ENCODE peak calls at places on chromosomes 1 and 21, in six cellular contexts. K is H1, O is H9, A is neuronal stem cell, V is IMR-90, Y is mesenchymal stem cell. J is an unnamed sample.

GRCh38 chr1:41331546-41331917 is 29.7 kb upstream of the FOXO6 start:
- DNase-seq in K (no peak), O (no peak), A (no peak), V (no peak), Y (no peak), J (no peak)

GRCh38 chr1:104671684-104672353 is 922.1 kb downstream of the AMY1C start:
- DNase-seq in K (no peak), O (no peak), A (no peak), V (no peak), Y (no peak), J (no peak)

GRCh38 chr21:31293986-31294385 is 50.1 kb downstream of the TIAM1 start:
- DNase-seq in K (no peak), O (no peak), A (peak; percentile 6), V (peak; percentile 94), Y (peak; percentile 81), J (peak; percentile 72)

GRCh38 chr1:24138481-24139158 is 4.3 kb downstream of the IL22RA1 start:
- DNase-seq in K (no peak), O (no peak), A (no peak), V (no peak), Y (no peak), J (no peak)

GRCh38 chr1:40404670-40405462 is 31.3 kb downstream of the SMAP2 start:
- DNase-seq in K (no peak), O (no peak), A (peak; percentile 31), V (peak; percentile 79), Y (peak; percentile 69), J (peak; percentile 78)

GRCh38 chr1:244964112-244964971 is 100.0 kb upstream of the HNRNPU start:
- DNase-seq in K (no peak), O (no peak), A (peak; percentile 9), V (peak; percentile 90), Y (peak; percentile 90), J (peak; percentile 77)

GRCh38 chr1:76198452-76198851 is 123.9 kb downstream of the ST6GALNAC3 start:
- DNase-seq in K (no peak), O (no peak), A (no peak), V (no peak), Y (no peak), J (no peak)

GRCh38 chr1:158045639-158046038 is 52.2 kb downstream of the KIRREL1 start:
- DNase-seq in K (no peak), O (no peak), A (peak; percentile 39), V (peak; percentile 90), Y (peak; percentile 67), J (no peak)

GRCh38 chr1:202107321-202107761 is 15.4 kb upstream of the GPR37L1 start:
- DNase-seq in K (no peak), O (no peak), A (no peak), V (no peak), Y (no peak), J (no peak)

GRCh38 chr1:22121421-22121911 is 21.4 kb downstream of the WNT4 start:
- DNase-seq in K (no peak), O (peak; percentile 69), A (no peak), V (no peak), Y (no peak), J (no peak)

GRCh38 chr1:17023573-17023972 is 11.8 kb upstream of the ATP13A2 start:
- DNase-seq in K (no peak), O (no peak), A (no peak), V (no peak), Y (no peak), J (no peak)
- H3K9ac ChIP-seq in K (no peak overlapping the region), O (no peak overlapping the region), A (no peak overlapping the region), V (no peak overlapping the region), Y (no peak overlapping the region), J (no peak overlapping the region)

DNA sequence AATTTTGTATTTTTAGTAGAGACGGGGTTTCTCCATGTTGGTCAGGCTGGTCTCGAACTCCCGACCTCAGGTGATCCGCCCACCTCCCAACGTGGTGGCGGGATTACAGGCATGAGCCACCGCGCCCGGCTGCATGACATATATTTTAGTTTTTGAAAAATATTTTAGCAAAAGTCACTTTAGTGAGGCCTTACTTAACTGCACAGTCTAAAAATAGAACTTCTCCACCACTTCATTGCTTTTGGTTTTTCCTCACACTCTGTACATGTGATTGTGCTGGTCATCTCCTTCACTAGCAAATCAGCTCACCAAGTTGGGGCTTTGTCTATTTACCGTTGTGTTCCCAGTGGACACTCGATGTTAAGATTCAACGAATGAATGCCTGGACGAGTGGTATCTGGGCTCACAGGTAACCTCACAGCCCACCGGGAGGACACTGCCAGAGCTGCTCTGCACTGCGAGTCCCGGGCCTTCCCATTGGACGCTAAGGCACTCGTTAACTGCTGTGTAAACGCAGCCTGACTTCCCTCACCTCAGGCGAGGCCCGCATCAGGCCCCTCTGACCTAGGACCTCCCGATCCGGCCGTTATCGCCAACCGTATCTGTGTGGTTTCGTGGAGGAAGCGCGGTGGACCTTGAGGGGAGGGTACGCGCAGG is 14.0 kb upstream of the ZNF692 start:
- DNase-seq in K (peak; percentile 80), O (peak; percentile 91), A (peak; percentile 68), V (peak; percentile 66), Y (peak; percentile 90), J (peak; percentile 89)
- H3K9me3 ChIP-seq in K (no peaks in the 10 kb centered on the region), O (no peaks in the 10 kb centered on the region), A (no peaks in the 10 kb centered on the region), V (no peaks in the 10 kb centered on the region), Y (no peaks in the 10 kb centered on the region), J (no peaks in the 10 kb centered on the region)

DNA sequence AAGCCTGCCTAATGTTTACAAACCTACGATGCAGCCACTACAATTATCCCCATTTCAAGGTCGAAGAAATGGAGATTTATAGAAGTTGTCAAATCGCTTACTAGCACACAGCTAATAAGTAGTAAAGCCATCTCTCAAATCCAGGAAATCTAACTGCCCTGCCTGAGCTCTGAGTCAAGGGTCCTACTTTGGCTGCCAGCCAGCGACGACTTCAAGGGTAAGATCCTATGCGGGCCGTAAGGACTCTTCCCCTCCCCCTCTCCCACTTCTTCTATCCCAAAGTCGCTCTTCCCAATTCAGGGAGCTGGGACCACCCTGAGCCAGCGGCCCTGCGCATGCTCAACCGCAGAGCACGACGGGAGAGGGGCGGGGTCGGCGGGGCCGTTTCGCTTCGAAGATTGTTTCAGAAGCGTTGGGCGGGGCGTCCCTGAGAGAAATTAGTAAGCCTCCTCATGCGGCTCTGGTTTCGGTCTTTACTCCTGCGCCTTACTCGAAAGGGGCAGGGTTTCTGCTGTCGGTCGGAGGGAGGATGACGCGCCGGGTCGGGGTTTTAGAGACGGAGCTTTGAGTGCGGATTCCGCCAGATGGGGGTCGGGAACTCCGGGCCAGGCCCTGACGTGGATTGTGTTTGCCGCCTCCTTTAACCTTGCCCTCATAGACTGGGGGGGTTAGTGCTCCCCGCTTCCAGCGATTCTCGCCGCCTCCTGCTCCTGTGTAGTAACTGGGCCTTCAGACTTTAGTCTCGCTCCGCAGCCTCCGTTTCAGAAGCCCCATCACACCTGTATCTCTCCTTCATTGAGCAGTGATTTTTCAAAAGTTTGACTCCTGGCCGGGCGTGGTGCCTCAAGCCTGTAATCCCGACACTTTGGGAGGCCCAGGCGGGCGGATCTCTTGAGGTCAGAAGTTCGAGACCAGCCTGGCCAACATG is at the start of gene ZMYM1:
- DNase-seq in K (peak; percentile 93), O (peak; percentile 95), A (peak; percentile 86), V (peak; percentile 83), Y (peak; percentile 92), J (peak; percentile 90)
- H4K8ac ChIP-seq in K (peak within 1 kb of the TSS; percentile 95), O (no peak within 1 kb of the TSS), A (no peak within 1 kb of the TSS), V (peak within 1 kb of the TSS; percentile 100), Y (peak within 1 kb of the TSS; percentile 99), J (peak within 1 kb of the TSS; percentile 99)

DNA sequence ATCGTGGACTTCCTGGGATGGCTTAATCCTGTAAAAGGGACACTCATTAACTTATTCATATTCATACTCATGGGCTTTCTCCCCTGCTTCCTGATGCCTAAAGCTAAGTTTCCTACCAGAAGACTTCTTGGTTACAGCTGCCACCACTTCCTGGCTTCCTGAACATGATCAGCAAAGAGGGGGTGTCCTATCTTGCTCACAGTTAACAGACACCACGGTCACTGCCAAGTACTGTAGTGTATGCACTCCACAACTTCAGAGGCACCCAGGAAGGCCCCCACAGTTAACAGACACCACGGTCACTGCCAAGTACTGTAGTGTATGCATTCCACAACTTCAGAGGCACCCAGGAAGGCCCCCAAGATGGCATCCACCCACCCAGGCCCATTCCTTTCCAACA is 177.8 kb downstream of the SIPA1L2 start:
- DNase-seq in K (no peak), O (no peak), A (no peak), V (no peak), Y (no peak), J (no peak)
- H3K9ac ChIP-seq in K (no peak overlapping the region), O (no peak overlapping the region), A (no peak overlapping the region), V (no peak overlapping the region), Y (no peak overlapping the region), J (no peak overlapping the region)

DNA sequence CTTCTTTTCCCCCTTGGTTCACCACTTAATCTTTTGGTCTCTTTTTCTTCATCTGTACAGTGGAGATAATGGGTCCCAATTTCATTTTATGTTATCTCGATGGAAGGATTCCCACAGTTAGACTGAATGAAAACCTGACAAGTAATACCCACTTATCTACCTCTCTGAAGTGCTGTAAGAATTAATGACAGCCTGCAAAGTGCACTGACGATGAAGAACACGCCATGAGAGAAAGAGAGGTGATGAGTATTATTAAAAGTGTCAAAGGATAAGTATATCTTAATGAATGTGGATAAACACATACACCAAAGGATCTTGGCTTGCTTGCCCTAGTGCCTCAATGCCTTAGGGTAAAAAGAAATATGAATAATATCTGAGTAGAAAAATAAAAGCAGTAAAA is 71.5 kb downstream of the CYYR1 start:
- DNase-seq in K (no peak), O (no peak), A (no peak), V (no peak), Y (no peak), J (no peak)
- H3K9me3 ChIP-seq in K (no peaks in the 10 kb centered on the region), O (no peaks in the 10 kb centered on the region), A (peaks cover 2% of the 10 kb centered on the region), V (no peaks in the 10 kb centered on the region), Y (no peaks in the 10 kb centered on the region), J (peaks cover 2% of the 10 kb centered on the region)

DNA sequence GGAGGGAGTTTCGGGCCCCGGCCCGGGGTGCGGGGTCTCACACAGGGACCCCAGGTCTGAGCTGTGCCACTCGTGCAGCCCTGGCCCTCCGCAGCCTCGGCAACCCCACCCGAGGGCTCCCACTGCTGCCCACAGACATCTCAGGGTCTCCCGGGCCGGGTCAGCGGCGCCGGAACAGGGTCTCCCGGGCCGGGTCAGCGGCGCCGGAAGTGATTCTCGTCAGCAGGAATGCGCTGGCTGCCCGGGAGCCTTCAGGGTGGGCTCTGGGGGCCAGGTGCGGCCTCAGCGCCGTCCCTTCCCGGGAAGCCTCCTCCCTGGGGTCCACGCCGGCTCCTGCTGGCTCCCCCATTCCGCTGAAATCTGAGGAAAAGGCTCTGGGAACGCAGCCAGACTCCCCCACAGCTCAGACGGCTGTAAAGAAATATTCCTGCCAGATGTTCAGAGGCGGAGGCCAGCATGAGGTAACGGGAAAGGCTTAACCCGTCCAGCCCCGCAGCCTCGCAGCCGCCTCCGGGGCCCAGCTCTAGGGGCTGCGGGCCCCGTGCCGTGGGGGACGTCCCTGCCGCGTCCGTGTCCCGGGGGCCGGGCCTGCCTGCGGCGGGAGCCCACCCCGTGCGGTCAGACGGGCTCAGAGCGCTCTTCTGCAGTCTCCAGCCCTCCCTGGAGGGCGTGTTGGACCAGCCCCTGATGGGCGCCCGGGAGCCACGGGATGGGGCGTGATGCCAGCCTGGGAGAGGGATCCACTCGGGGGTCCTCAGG is 8.7 kb upstream of the COL6A1 start:
- DNase-seq in K (peak; percentile 71), O (no peak), A (no peak), V (peak; percentile 92), Y (peak; percentile 89), J (no peak)
- H4K8ac ChIP-seq in K (peak overlapping the region; percentile 40), O (no peak overlapping the region), A (peak overlapping the region; percentile 65), V (peak overlapping the region; percentile 93), Y (peak overlapping the region; percentile 99), J (peak overlapping the region; percentile 91)

DNA sequence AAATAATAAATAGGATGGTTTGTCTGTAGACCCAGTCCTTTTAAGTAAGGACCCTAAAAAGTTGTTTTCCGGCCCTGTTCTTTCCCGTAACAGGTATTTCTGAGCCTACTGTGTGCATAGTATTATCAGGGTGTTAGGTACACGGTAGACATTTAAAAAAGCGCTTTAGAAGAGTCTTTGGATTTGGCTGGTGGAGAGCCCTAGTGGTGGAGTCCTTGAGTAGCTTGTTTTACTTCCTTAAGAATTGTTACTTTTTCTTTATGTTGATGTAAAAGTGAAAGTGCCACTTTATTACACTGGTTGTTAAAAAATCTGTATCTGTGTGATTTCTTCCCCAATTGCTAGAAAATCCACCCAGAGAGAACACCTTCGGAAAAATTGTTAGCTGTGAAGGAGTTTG is 36.8 kb downstream of the SMYD2 start:
- DNase-seq in K (no peak), O (no peak), A (no peak), V (no peak), Y (no peak), J (no peak)
- H3K9ac ChIP-seq in K (no peak overlapping the region), O (no peak overlapping the region), A (no peak overlapping the region), V (no peak overlapping the region), Y (peak overlapping the region; percentile 87), J (no peak overlapping the region)

J was measured in trophoblast cell.